ENCODE peak calls at places on chromosomes 3 and 15, in nine cellular contexts. R, F, I, T, U, C, A, P and E are unnamed samples.
A peak's percentile ranks its signal among the peaks of the same experiment; 100 is the strongest.

GRCh38 chr3:146968204-146968651 is 363.1 kb upstream of the PLSCR5 start:
- DNase-seq in T (peak; percentile 75), A (no peak), P (no peak), I (no peak), R (no peak), F (no peak), U (peak; percentile 92), C (peak; percentile 2), E (no peak)

GRCh38 chr15:32898414-32898813 is 180.6 kb downstream of the GREM1 start:
- DNase-seq in R (no peak), F (no peak), U (no peak), A (no peak), C (no peak), T (no peak), P (no peak), I (no peak), E (no peak)

GRCh38 chr3:152175576-152175883 is 93.2 kb upstream of the MBNL1 start:
- DNase-seq in A (no peak), U (peak; percentile 90), R (no peak), F (no peak), P (no peak), I (no peak), T (peak; percentile 86), C (peak; percentile 94), E (no peak)

GRCh38 chr3:21562225-21562624 is 188.8 kb downstream of the ZNF385D start:
- DNase-seq in F (no peak), I (no peak), C (peak; percentile 7), P (no peak), A (no peak), T (no peak), R (no peak), U (peak; percentile 26), E (no peak)

GRCh38 chr3:109330405-109330804 is 6.9 kb downstream of the DPPA4 start:
- DNase-seq in T (no peak), I (no peak), C (no peak), F (no peak), R (no peak), U (no peak), P (no peak), A (no peak), E (no peak)

GRCh38 chr15:62795700-62796099 is 246.8 kb upstream of the TPM1 start:
- DNase-seq in C (no peak), A (no peak), P (no peak), R (no peak), U (no peak), T (no peak), F (no peak), I (no peak), E (no peak)

GRCh38 chr15:80693682-80694623 is 1.2 kb upstream of the ABHD17C start:
- DNase-seq in U (peak; percentile 36), A (no peak), T (no peak), I (no peak), C (no peak), R (no peak), P (no peak), F (no peak), E (no peak)

GRCh38 chr15:40340740-40341400 is at the start of gene CCDC9B:
- DNase-seq in C (peak; percentile 69), T (peak; percentile 81), R (peak; percentile 94), A (peak; percentile 97), P (peak; percentile 83), F (peak; percentile 92), U (peak; percentile 83), I (no peak), E (no peak)

GRCh38 chr3:59426851-59427565 is 377.2 kb upstream of the CFAP20DC start:
- DNase-seq in F (no peak), R (no peak), U (peak; percentile 81), A (no peak), T (peak; percentile 74), I (no peak), P (no peak), C (peak; percentile 97), E (no peak)

GRCh38 chr3:21314688-21315087 is 436.3 kb downstream of the ZNF385D start:
- DNase-seq in U (no peak), A (no peak), R (no peak), C (no peak), P (no peak), I (no peak), F (no peak), T (no peak), E (no peak)

GRCh38 chr3:62604746-62605351 is 231.5 kb upstream of the FEZF2 start:
- DNase-seq in F (no peak), U (no peak), C (peak; percentile 56), T (no peak), R (no peak), I (no peak), P (no peak), A (no peak), E (no peak)

GRCh38 chr3:53155763-53156162 is 5.2 kb upstream of the PRKCD start:
- DNase-seq in U (no peak), T (no peak), P (no peak), R (no peak), A (no peak), C (peak; percentile 73), F (peak; percentile 92), I (no peak), E (no peak)

GRCh38 chr3:127263586-127264231 is 24.1 kb downstream of the PRR20G start:
- DNase-seq in U (no peak), F (no peak), P (no peak), C (no peak), R (no peak), I (no peak), A (no peak), T (no peak), E (no peak)

GRCh38 chr3:187325632-187326031 is 34.1 kb upstream of the MASP1 start:
- DNase-seq in R (no peak), F (no peak), C (no peak), U (no peak), A (no peak), T (no peak), I (no peak), P (no peak), E (no peak)

GRCh38 chr15:45401665-45402161 is 23.4 kb upstream of the GATM start:
- DNase-seq in P (no peak), R (no peak), I (no peak), A (no peak), C (no peak), F (no peak), U (no peak), T (no peak), E (no peak)

DNA sequence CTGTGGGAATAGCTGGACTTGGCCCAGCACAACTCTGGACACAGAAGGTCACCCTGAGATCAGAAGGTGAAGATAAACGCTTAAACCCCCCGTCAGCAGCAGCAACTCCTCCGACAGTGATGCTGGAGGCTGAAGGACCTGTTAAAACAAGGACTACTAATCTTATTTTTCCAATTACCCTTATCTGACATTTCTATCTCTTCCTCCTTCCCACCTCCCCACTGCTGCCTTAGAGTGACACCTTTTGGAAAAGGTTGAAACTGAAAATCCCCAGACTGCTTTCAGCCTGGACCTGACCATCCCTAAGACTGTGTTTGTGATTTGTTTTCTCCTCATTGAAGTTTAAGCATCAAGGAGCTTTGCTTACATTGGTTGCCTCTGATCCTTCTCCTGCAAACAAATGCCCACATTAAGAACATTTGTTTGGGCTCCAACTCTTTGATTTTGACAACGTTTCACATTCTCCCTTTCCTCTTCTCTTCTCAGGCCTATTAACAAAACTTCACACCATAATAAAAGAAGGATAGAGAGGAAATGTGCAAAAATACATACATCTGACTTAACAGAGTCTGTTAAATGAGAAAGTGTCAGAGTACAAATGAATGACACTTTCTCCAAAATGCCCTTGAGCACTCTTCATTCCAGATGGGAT is 410.6 kb upstream of the WNT5A start:
- DNase-seq in F (no peak), I (no peak), U (peak; percentile 27), R (no peak), C (peak; percentile 40), A (no peak), P (peak; percentile 37), T (no peak), E (no peak)
- TF ChIP-seq CTCF in F (peak; percentile 37), I (peak; percentile 53), U (peak; percentile 43), R (peak; percentile 25), C (peak; percentile 62), A (no peak), P (no peak), T (peak; percentile 60), E (no peak)

GRCh38 chr3:140276698-140277097 is 341.7 kb downstream of the CLSTN2 start:
- DNase-seq in A (no peak), F (no peak), C (peak; percentile 42), R (peak; percentile 22), U (peak; percentile 10), I (no peak), T (peak; percentile 19), P (peak; percentile 80), E (no peak)
- TF ChIP-seq CTCF in A (peak; percentile 16), F (peak; percentile 25), C (peak; percentile 47), R (peak; percentile 66), U (peak; percentile 43), I (peak; percentile 58), T (peak; percentile 60), P (peak; percentile 40), E (no peak)

DNA sequence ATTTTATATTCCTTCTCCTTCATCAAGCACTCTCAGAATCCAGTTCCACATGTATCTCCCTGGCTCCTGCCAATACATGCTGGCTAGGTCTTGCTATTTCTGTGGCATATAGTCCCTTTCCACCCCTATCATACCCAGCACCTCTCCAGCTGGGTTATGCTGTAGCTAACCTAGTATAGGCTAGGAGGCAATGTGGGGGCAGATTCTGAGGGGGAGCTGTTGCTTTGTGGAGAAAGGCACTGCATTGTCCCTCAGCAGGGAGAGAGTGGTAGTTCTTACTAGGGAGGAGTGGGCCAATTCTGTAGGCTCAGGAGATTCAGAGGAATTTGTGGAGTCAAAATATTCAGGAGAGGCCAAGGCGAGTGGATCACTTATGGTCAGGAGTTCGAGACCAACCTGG is 39.4 kb upstream of the UBL7 start:
- DNase-seq in R (no peak), C (no peak), F (no peak), A (no peak), U (no peak), I (no peak), T (no peak), P (no peak), E (no peak)
- TF ChIP-seq CTCF in R (no peak), C (no peak), F (no peak), A (no peak), U (no peak), I (no peak), T (no peak), P (no peak), E (no peak)

GRCh38 chr15:52651868-52652267 is 27.3 kb downstream of the ATOSA start:
- DNase-seq in F (no peak), I (peak; percentile 11), C (peak; percentile 87), P (peak; percentile 78), U (peak; percentile 93), R (peak; percentile 77), T (peak; percentile 92), A (peak; percentile 65), E (no peak)

GRCh38 chr15:52652984-52653383 is 26.2 kb downstream of the ATOSA start:
- DNase-seq in P (peak; percentile 5), T (peak; percentile 66), U (peak; percentile 73), I (no peak), C (peak; percentile 82), R (no peak), F (no peak), A (no peak), E (no peak)

GRCh38 chr15:52651114-52651513 is 28.1 kb downstream of the ATOSA start:
- DNase-seq in A (no peak), U (no peak), F (no peak), P (no peak), R (no peak), I (no peak), T (no peak), C (no peak), E (no peak)

GRCh38 chr15:52652286-52652685 is 26.9 kb downstream of the ATOSA start:
- DNase-seq in I (no peak), C (no peak), F (no peak), P (no peak), T (no peak), A (no peak), U (peak; percentile 23), R (no peak), E (no peak)

GRCh38 chr15:52649686-52650085 is 29.5 kb downstream of the ATOSA start:
- DNase-seq in I (no peak), F (no peak), C (no peak), A (no peak), U (no peak), T (no peak), R (no peak), P (no peak), E (no peak)
- TF ChIP-seq CTCF in I (no peak), F (no peak), C (no peak), A (no peak), U (no peak), T (no peak), R (no peak), P (no peak), E (no peak)